ENCODE peak calls at places on chromosomes 2 and 18, in ten cellular contexts. D is HT-29; V is CD8-positive, alpha-beta T cell; B is OCI-LY7; O is posterior vena cava; Y is CD4-positive, alpha-beta T cell; Z is mucosa of gallbladder; H is NCI-H1694 treated with DMSO at 0.1 percent for 48 hours; G is activated T-cell treated with anti-CD3 and anti-CD28 coated beads for 24 hours; P is HT1080. R is an unnamed sample.

GRCh38 chr18:41933778-41934177 is 21.3 kb upstream of the PIK3C3 start:
- DNase-seq in V (no peak), Z (no peak), O (no peak), P (no peak), D (no peak), H (no peak), Y (no peak), G (no peak), B (no peak), R (no peak)

GRCh38 chr2:204896146-204896545 is 350.9 kb downstream of the PARD3B start:
- DNase-seq in P (no peak), B (no peak), D (no peak), G (no peak), H (no peak), Z (no peak), O (no peak), V (no peak), Y (no peak), R (no peak)

GRCh38 chr2:156005999-156006712 is 326.4 kb downstream of the NR4A2 start:
- DNase-seq in D (peak), Y (no peak), Z (no peak), O (peak), H (no peak), G (no peak), B (no peak), P (peak), V (no peak), R (no peak)

GRCh38 chr18:7784171-7784570 is 217.1 kb downstream of the PTPRM start:
- DNase-seq in O (no peak), B (no peak), D (no peak), H (no peak), Z (no peak), P (no peak), V (no peak), G (no peak), Y (no peak), R (no peak)

GRCh38 chr18:78868330-78869316 is 111.0 kb upstream of the SALL3 start:
- DNase-seq in V (no peak), O (no peak), H (no peak), D (no peak), G (no peak), B (no peak), Z (no peak), Y (no peak), P (no peak), R (no peak)

GRCh38 chr2:207772081-207772843 is 2.6 kb upstream of the FZD5 start:
- DNase-seq in P (no peak), B (no peak), Y (no peak), O (peak), G (no peak), D (no peak), V (no peak), Z (no peak), H (no peak), R (no peak)

GRCh38 chr2:235577404-235578330 is 83.8 kb downstream of the AGAP1 start:
- DNase-seq in D (no peak), G (no peak), B (no peak), O (no peak), H (no peak), P (no peak), Y (no peak), Z (peak), V (no peak), R (no peak)

GRCh38 chr2:61443342-61444041 is 27.4 kb downstream of the USP34 start:
- DNase-seq in V (no peak), P (no peak), Z (peak), D (peak), H (no peak), G (no peak), Y (no peak), B (peak), O (no peak), R (no peak)

GRCh38 chr2:82494744-82495143 is 1964.3 kb downstream of the SUCLG1 start:
- DNase-seq in B (no peak), V (no peak), P (no peak), G (no peak), D (no peak), H (no peak), Z (no peak), Y (no peak), O (no peak), R (no peak)

GRCh38 chr18:60024857-60025256 is 125.1 kb downstream of the PMAIP1 start:
- DNase-seq in D (no peak), Z (no peak), B (no peak), H (no peak), Y (no peak), P (no peak), G (no peak), V (no peak), O (no peak), R (no peak)

GRCh38 chr2:26724004-26724750 is 31.7 kb downstream of the KCNK3 start:
- DNase-seq in D (peak), V (no peak), O (peak), Y (no peak), G (no peak), P (peak), B (no peak), Z (no peak), H (no peak), R (peak)